ENCODE peak calls at places on chromosome 13, in five cellular contexts. O, M, Y, N and V are unnamed samples.
A peak's percentile ranks its signal among the peaks of the same experiment; 100 is the strongest.

GRCh38 chr13:21033224-21033855 is 28.0 kb downstream of the LATS2 start:
- DNase-seq in O (peak; percentile 68), M (no peak), Y (no peak), N (no peak), V (no peak)

GRCh38 chr13:39916330-39916729 is 260.9 kb downstream of the COG6 start:
- DNase-seq in O (no peak), M (peak; percentile 11), Y (no peak), N (no peak), V (no peak)

GRCh38 chr13:110334256-110334655 is 27.2 kb downstream of the COL4A2 start:
- DNase-seq in O (no peak), M (peak; percentile 60), Y (no peak), N (no peak), V (no peak)

GRCh38 chr13:46679369-46680180 is 117.4 kb downstream of the ESD start:
- DNase-seq in O (no peak), M (peak; percentile 59), Y (no peak), N (peak; percentile 52), V (no peak)

GRCh38 chr13:59354665-59355064 is 809.1 kb downstream of the DIAPH3 start:
- DNase-seq in O (no peak), M (no peak), Y (peak; percentile 29), N (no peak), V (no peak)

GRCh38 chr13:40251343-40252032 is 415.0 kb downstream of the FOXO1 start:
- DNase-seq in O (no peak), M (no peak), Y (no peak), N (no peak), V (no peak)

GRCh38 chr13:38309397-38309796 is 40.3 kb upstream of the UFM1 start:
- DNase-seq in O (no peak), M (no peak), Y (no peak), N (no peak), V (no peak)

GRCh38 chr13:39913928-39914327 is 258.5 kb downstream of the COG6 start:
- DNase-seq in O (no peak), M (peak; percentile 59), Y (no peak), N (no peak), V (no peak)

GRCh38 chr13:30235206-30235605 is 72.1 kb downstream of the KATNAL1 start:
- DNase-seq in O (no peak), M (no peak), Y (no peak), N (no peak), V (no peak)

GRCh38 chr13:48478401-48478800 is 54.5 kb downstream of the RCBTB2 start:
- DNase-seq in O (no peak), M (no peak), Y (no peak), N (no peak), V (no peak)

GRCh38 chr13:108621421-108621820 is 8.0 kb upstream of the MYO16 start:
- DNase-seq in O (no peak), M (no peak), Y (no peak), N (no peak), V (no peak)

GRCh38 chr13:34608326-34608725 is 333.7 kb upstream of the NBEA start:
- DNase-seq in O (no peak), M (no peak), Y (no peak), N (no peak), V (no peak)

GRCh38 chr13:113169277-113170272 is 11.1 kb downstream of the PROZ start:
- DNase-seq in O (no peak), M (no peak), Y (no peak), N (no peak), V (no peak)

GRCh38 chr13:32851083-32852064 is 164.8 kb upstream of the KL start:
- DNase-seq in O (no peak), M (peak; percentile 27), Y (no peak), N (no peak), V (no peak)

GRCh38 chr13:48749699-48750473 is 96.2 kb downstream of the CYSLTR2 start:
- DNase-seq in O (peak; percentile 70), M (peak; percentile 100), Y (no peak), N (peak; percentile 91), V (peak; percentile 68)

GRCh38 chr13:21022056-21022693 is 39.2 kb downstream of the LATS2 start:
- DNase-seq in O (no peak), M (no peak), Y (no peak), N (no peak), V (no peak)

GRCh38 chr13:26074706-26075105 is 22.9 kb upstream of the SHISA2 start:
- DNase-seq in O (no peak), M (peak; percentile 51), Y (no peak), N (peak; percentile 27), V (no peak)

GRCh38 chr13:101150998-101151397 is 265.3 kb downstream of the NALCN start:
- DNase-seq in O (no peak), M (peak; percentile 49), Y (no peak), N (no peak), V (no peak)

GRCh38 chr13:114109646-114110045 is 22.8 kb downstream of the RASA3 start:
- DNase-seq in O (no peak), M (no peak), Y (no peak), N (no peak), V (no peak)

GRCh38 chr13:85076343-85076742 is 722.9 kb downstream of the SLITRK6 start:
- DNase-seq in O (no peak), M (no peak), Y (no peak), N (no peak), V (no peak)

GRCh38 chr13:40518481-40518882 is 148.0 kb downstream of the FOXO1 start:
- DNase-seq in O (no peak), M (no peak), Y (no peak), N (no peak), V (no peak)

GRCh38 chr13:110629735-110630134 is 14.4 kb downstream of the NAXD start:
- DNase-seq in O (no peak), M (peak; percentile 30), Y (no peak), N (no peak), V (no peak)

GRCh38 chr13:64709079-64709478 is 2521.1 kb downstream of the PCDH9 start:
- DNase-seq in O (no peak), M (no peak), Y (no peak), N (no peak), V (peak; percentile 37)